ENCODE peak calls at places on chromosomes 12 and 14, in six cellular contexts. U is ecto neural progenitor cell; N is germinal center; I is Daoy; A is activated naive CD4-positive, alpha-beta T cell treated with anti-CD3 and anti-CD28 coated beads, Interleukin-2, amount 50 U/mL, for 72 hours; Y is RPMI8226. S is an unnamed sample.

GRCh38 chr14:105067140-105067968 is 2.1 kb upstream of the GPR132 start:
- DNase-seq in U (peak), N (no peak), I (peak), A (peak), Y (peak), S (no peak)

GRCh38 chr14:37150414-37150813 is 22.0 kb downstream of the SLC25A21 start:
- DNase-seq in U (no peak), N (no peak), I (peak), A (no peak), Y (peak), S (no peak)

GRCh38 chr14:76777721-76778120 is 16.5 kb downstream of the VASH1 start:
- DNase-seq in U (peak), N (no peak), I (no peak), A (no peak), Y (no peak), S (no peak)

GRCh38 chr12:45986646-45987338 is 3.6 kb downstream of the SCAF11 start:
- DNase-seq in U (peak), N (no peak), I (no peak), A (no peak), Y (no peak), S (no peak)

GRCh38 chr14:34997762-34998161 is 15.0 kb downstream of the SRP54 start:
- DNase-seq in U (no peak), N (no peak), I (no peak), A (no peak), Y (no peak), S (no peak)

GRCh38 chr12:49741882-49742620 is 694 bp downstream of the TMBIM6 start:
- DNase-seq in U (peak), N (peak), I (peak), A (peak), Y (peak), S (peak)

GRCh38 chr12:113747048-113747447 is 219.1 kb downstream of the RBM19 start:
- DNase-seq in U (no peak), N (no peak), I (peak), A (no peak), Y (peak), S (no peak)

GRCh38 chr12:67457799-67458680 is 188.9 kb downstream of the CAND1 start:
- DNase-seq in U (no peak), N (no peak), I (no peak), A (no peak), Y (peak), S (no peak)

GRCh38 chr14:76191297-76191696 is 39.6 kb downstream of the GPATCH2L start:
- DNase-seq in U (no peak), N (no peak), I (no peak), A (no peak), Y (no peak), S (no peak)

GRCh38 chr12:70719084-70719483 is 81.9 kb upstream of the PTPRB start:
- DNase-seq in U (no peak), N (no peak), I (no peak), A (no peak), Y (no peak), S (no peak)

GRCh38 chr14:90381999-90382451 is 14.8 kb upstream of the CALM1 start:
- DNase-seq in U (no peak), N (no peak), I (no peak), A (no peak), Y (no peak), S (no peak)

GRCh38 chr14:85333313-85333712 is 196.6 kb upstream of the FLRT2 start:
- DNase-seq in U (no peak), N (no peak), I (peak), A (no peak), Y (no peak), S (peak)

GRCh38 chr14:74975059-74975810 is 19.8 kb upstream of the PGF start:
- DNase-seq in U (no peak), N (no peak), I (no peak), A (no peak), Y (no peak), S (no peak)

GRCh38 chr14:50452979-50453705 is 56.5 kb upstream of the CDKL1 start:
- DNase-seq in U (no peak), N (no peak), I (peak), A (no peak), Y (no peak), S (peak)